ENCODE peak calls at places on chromosomes 4 and X, in ten cellular contexts. S, D, V, J, G, O, M, B, Y and X are unnamed samples.

GRCh38 chr4:58247792-58248191 is 1137.6 kb upstream of the IGFBP7 start:
- DNase-seq in S (no peak), D (no peak), V (no peak), J (no peak), G (no peak), O (no peak), M (peak), B (peak), Y (no peak), X (no peak)

GRCh38 chr4:1985287-1985686 is 23.5 kb downstream of the NELFA start:
- DNase-seq in S (no peak), D (no peak), V (no peak), J (no peak), G (no peak), O (no peak), M (peak), B (no peak), Y (no peak), X (no peak)

GRCh38 chrX:125295337-125295736 is 24.3 kb upstream of the TEX13C start:
- DNase-seq in S (no peak), D (no peak), V (no peak), J (no peak), G (peak), O (no peak), M (no peak), B (no peak), Y (no peak), X (no peak)

GRCh38 chrX:102808336-102808735 is 87.8 kb downstream of the GPRASP3 start:
- DNase-seq in S (no peak), D (no peak), V (no peak), J (no peak), G (no peak), O (no peak), M (no peak), B (no peak), Y (no peak), X (no peak)

GRCh38 chrX:125205084-125205917 is 114.4 kb upstream of the TEX13C start:
- DNase-seq in S (no peak), D (no peak), V (peak), J (peak), G (no peak), O (no peak), M (peak), B (peak), Y (no peak), X (peak)

GRCh38 chr4:152780267-152780811 is 585 bp downstream of the ARFIP1 start:
- DNase-seq in S (no peak), D (peak), V (peak), J (no peak), G (no peak), O (no peak), M (no peak), B (peak), Y (peak), X (no peak)

GRCh38 chrX:123121241-123121640 is 62.8 kb upstream of the GRIA3 start:
- DNase-seq in S (no peak), D (no peak), V (no peak), J (no peak), G (no peak), O (no peak), M (no peak), B (no peak), Y (no peak), X (no peak)

GRCh38 chrX:150761176-150761818 is 68.1 kb downstream of the MTMR1 start:
- DNase-seq in S (no peak), D (no peak), V (no peak), J (no peak), G (no peak), O (no peak), M (peak), B (peak), Y (no peak), X (no peak)

GRCh38 chrX:48752498-48752897 is 9.0 kb upstream of the GLOD5 start:
- DNase-seq in S (no peak), D (no peak), V (no peak), J (no peak), G (no peak), O (no peak), M (no peak), B (no peak), Y (no peak), X (no peak)

GRCh38 chrX:50495616-50496015 is 25.0 kb upstream of the DGKK start:
- DNase-seq in S (no peak), D (no peak), V (peak), J (no peak), G (no peak), O (no peak), M (no peak), B (no peak), Y (no peak), X (no peak)

GRCh38 chr4:114558446-114559020 is 40.1 kb upstream of the UGT8 start:
- DNase-seq in S (no peak), D (no peak), V (no peak), J (no peak), G (no peak), O (no peak), M (no peak), B (no peak), Y (no peak), X (no peak)

GRCh38 chr4:1980561-1981041 is 28.2 kb downstream of the NELFA start:
- DNase-seq in S (no peak), D (no peak), V (no peak), J (no peak), G (no peak), O (no peak), M (peak), B (no peak), Y (no peak), X (no peak)

GRCh38 chr4:148238797-148239196 is 203.4 kb downstream of the NR3C2 start:
- DNase-seq in S (no peak), D (no peak), V (no peak), J (no peak), G (no peak), O (no peak), M (no peak), B (peak), Y (no peak), X (peak)

GRCh38 chr4:188387134-188387791 is 248.0 kb downstream of the TRIML1 start:
- DNase-seq in S (no peak), D (no peak), V (peak), J (no peak), G (no peak), O (no peak), M (no peak), B (no peak), Y (no peak), X (no peak)

GRCh38 chr4:96193061-96193460 is 353.2 kb downstream of the PDHA2 start:
- DNase-seq in S (no peak), D (no peak), V (no peak), J (no peak), G (no peak), O (no peak), M (no peak), B (no peak), Y (no peak), X (no peak)

GRCh38 chrX:40373025-40373424 is 207.7 kb upstream of the ATP6AP2 start:
- DNase-seq in S (no peak), D (no peak), V (no peak), J (no peak), G (no peak), O (no peak), M (no peak), B (no peak), Y (no peak), X (no peak)

GRCh38 chrX:15745179-15745578 is 7.1 kb downstream of the CA5B start:
- DNase-seq in S (no peak), D (no peak), V (peak), J (no peak), G (no peak), O (no peak), M (no peak), B (no peak), Y (no peak), X (no peak)

GRCh38 chrX:68018248-68019203 is 414.8 kb downstream of the OPHN1 start:
- DNase-seq in S (no peak), D (no peak), V (peak), J (no peak), G (no peak), O (no peak), M (peak), B (peak), Y (peak), X (peak)

GRCh38 chr4:154781126-154781982 is at the start of gene RBM46:
- DNase-seq in S (no peak), D (no peak), V (peak), J (no peak), G (no peak), O (no peak), M (peak), B (no peak), Y (no peak), X (no peak)

GRCh38 chr4:13088726-13089658 is 395.1 kb downstream of the RAB28 start:
- DNase-seq in S (no peak), D (no peak), V (no peak), J (no peak), G (no peak), O (no peak), M (no peak), B (no peak), Y (no peak), X (peak)

GRCh38 chr4:3686746-3687145 is 79.4 kb upstream of the ADRA2C start:
- DNase-seq in S (no peak), D (no peak), V (no peak), J (no peak), G (no peak), O (no peak), M (no peak), B (no peak), Y (no peak), X (no peak)

GRCh38 chr4:186829740-186830449 is 106.2 kb upstream of the FAT1 start:
- DNase-seq in S (no peak), D (no peak), V (peak), J (no peak), G (no peak), O (no peak), M (no peak), B (no peak), Y (peak), X (no peak)

GRCh38 chr4:35229021-35229420 is 1015.3 kb downstream of the ARAP2 start:
- DNase-seq in S (no peak), D (no peak), V (no peak), J (no peak), G (no peak), O (no peak), M (no peak), B (no peak), Y (no peak), X (no peak)

GRCh38 chr4:102580463-102580842 is 79.3 kb downstream of the NFKB1 start:
- DNase-seq in S (no peak), D (no peak), V (no peak), J (no peak), G (no peak), O (no peak), M (no peak), B (no peak), Y (no peak), X (no peak)

GRCh38 chrX:136779346-136779781 is 1.4 kb downstream of the ARHGEF6 start:
- DNase-seq in S (no peak), D (peak), V (no peak), J (peak), G (peak), O (no peak), M (no peak), B (no peak), Y (no peak), X (no peak)

GRCh38 chr4:147790412-147790811 is 58.5 kb downstream of the ARHGAP10 start:
- DNase-seq in S (no peak), D (no peak), V (no peak), J (no peak), G (no peak), O (no peak), M (no peak), B (no peak), Y (no peak), X (no peak)

GRCh38 chrX:7086384-7086783 is 61.1 kb upstream of the STS start:
- DNase-seq in S (no peak), D (no peak), V (no peak), J (peak), G (no peak), O (no peak), M (no peak), B (no peak), Y (no peak), X (no peak)

GRCh38 chr4:123350191-123350544 is 46.4 kb upstream of the SPRY1 start:
- DNase-seq in S (no peak), D (no peak), V (peak), J (no peak), G (no peak), O (no peak), M (peak), B (peak), Y (no peak), X (peak)

GRCh38 chrX:13827693-13828092 is 10.8 kb upstream of the GPM6B start:
- DNase-seq in S (no peak), D (no peak), V (no peak), J (no peak), G (no peak), O (no peak), M (no peak), B (no peak), Y (no peak), X (no peak)

GRCh38 chr4:30912098-30912719 is 192.0 kb downstream of the PCDH7 start:
- DNase-seq in S (no peak), D (no peak), V (no peak), J (no peak), G (no peak), O (no peak), M (no peak), B (no peak), Y (peak), X (no peak)

GRCh38 chrX:153814591-153815315 is 15.6 kb downstream of the PDZD4 start:
- DNase-seq in S (no peak), D (no peak), V (no peak), J (no peak), G (no peak), O (no peak), M (peak), B (no peak), Y (no peak), X (no peak)

GRCh38 chrX:2694868-2695267 is 3.8 kb downstream of the CD99 start:
- DNase-seq in S (no peak), D (no peak), V (no peak), J (no peak), G (no peak), O (no peak), M (no peak), B (no peak), Y (no peak), X (no peak)

GRCh38 chr4:123481034-123481433 is 84.4 kb downstream of the SPRY1 start:
- DNase-seq in S (no peak), D (no peak), V (peak), J (no peak), G (no peak), O (no peak), M (no peak), B (no peak), Y (no peak), X (peak)

GRCh38 chr4:85147481-85148076 is 181.1 kb upstream of the WDFY3 start:
- DNase-seq in S (no peak), D (no peak), V (peak), J (peak), G (peak), O (peak), M (peak), B (peak), Y (peak), X (peak)

GRCh38 chr4:76892601-76893000 is 5.3 kb downstream of the SOWAHB start:
- DNase-seq in S (no peak), D (no peak), V (no peak), J (no peak), G (no peak), O (no peak), M (no peak), B (no peak), Y (no peak), X (no peak)

GRCh38 chrX:40651620-40652223 is 4.4 kb upstream of the CXorf38 start:
- DNase-seq in S (no peak), D (peak), V (peak), J (peak), G (peak), O (no peak), M (peak), B (peak), Y (peak), X (peak)